ENCODE peak calls at places on chromosomes 4 and X, in four cellular contexts. One of them, this sample, is unnamed. For H3K4me1, the result is how much of the 10 kb centered on the place peaks cover.

GRCh38 chrX:136262241-136262640 is 11.0 kb upstream of the MAP7D3 start:
- DNase-seq in body of pancreas: no peak
- DNase-seq in ovary: peak
- DNase-seq in breast epithelium: no peak
- DNase-seq in this sample: no peak

GRCh38 chr4:102022343-102022742 is 231.8 kb downstream of the BANK1 start:
- DNase-seq in ovary: no peak
- DNase-seq in body of pancreas: no peak
- DNase-seq in breast epithelium: no peak
- DNase-seq in this sample: no peak

GRCh38 chr4:173182403-173182802 is 13.8 kb downstream of the GALNT7 start:
- DNase-seq in body of pancreas: peak
- DNase-seq in breast epithelium: no peak
- DNase-seq in ovary: no peak
- DNase-seq in this sample: no peak

GRCh38 chr4:185019451-185020292 is 1.4 kb downstream of the HELT start:
- DNase-seq in body of pancreas: no peak
- DNase-seq in breast epithelium: no peak
- DNase-seq in ovary: no peak
- DNase-seq in this sample: no peak

GRCh38 chr4:38154251-38154650 is 194.1 kb downstream of the PTTG2 start:
- DNase-seq in ovary: no peak
- DNase-seq in body of pancreas: no peak
- DNase-seq in breast epithelium: no peak
- DNase-seq in this sample: no peak

GRCh38 chr4:16001484-16001858 is 38.5 kb upstream of the FGFBP2 start:
- DNase-seq in body of pancreas: peak
- DNase-seq in breast epithelium: peak
- DNase-seq in ovary: peak
- DNase-seq in this sample: no peak

GRCh38 chrX:16137416-16138107 is 14.2 kb downstream of the GRPR start:
- DNase-seq in body of pancreas: no peak
- DNase-seq in ovary: no peak
- DNase-seq in breast epithelium: no peak
- DNase-seq in this sample: no peak

GRCh38 chrX:45449982-45450381 is 249.3 kb upstream of the DIPK2B start:
- DNase-seq in breast epithelium: no peak
- DNase-seq in body of pancreas: no peak
- DNase-seq in ovary: no peak
- DNase-seq in this sample: no peak

GRCh38 chr4:40307627-40308497 is 27.3 kb upstream of the CHRNA9 start:
- DNase-seq in breast epithelium: no peak
- DNase-seq in body of pancreas: no peak
- DNase-seq in ovary: no peak
- DNase-seq in this sample: peak

GRCh38 chr4:40308528-40309122 is 26.5 kb upstream of the CHRNA9 start:
- DNase-seq in breast epithelium: no peak
- DNase-seq in ovary: no peak
- DNase-seq in body of pancreas: no peak
- DNase-seq in this sample: no peak

GRCh38 chr4:40305329-40306193 is 29.6 kb upstream of the CHRNA9 start:
- DNase-seq in ovary: no peak
- DNase-seq in breast epithelium: no peak
- DNase-seq in body of pancreas: no peak
- DNase-seq in this sample: no peak

GRCh38 chr4:40306203-40306602 is 28.9 kb upstream of the CHRNA9 start:
- DNase-seq in breast epithelium: no peak
- DNase-seq in ovary: no peak
- DNase-seq in body of pancreas: no peak
- DNase-seq in this sample: no peak

GRCh38 chr4:40306991-40307390 is 28.1 kb upstream of the CHRNA9 start:
- DNase-seq in breast epithelium: no peak
- DNase-seq in ovary: no peak
- DNase-seq in body of pancreas: no peak
- DNase-seq in this sample: no peak
- TF ChIP-seq POLR2A in breast epithelium: no peak
- TF ChIP-seq POLR2A in ovary: no peak
- TF ChIP-seq POLR2A in body of pancreas: no peak
- TF ChIP-seq POLR2A in this sample: no peak

DNA sequence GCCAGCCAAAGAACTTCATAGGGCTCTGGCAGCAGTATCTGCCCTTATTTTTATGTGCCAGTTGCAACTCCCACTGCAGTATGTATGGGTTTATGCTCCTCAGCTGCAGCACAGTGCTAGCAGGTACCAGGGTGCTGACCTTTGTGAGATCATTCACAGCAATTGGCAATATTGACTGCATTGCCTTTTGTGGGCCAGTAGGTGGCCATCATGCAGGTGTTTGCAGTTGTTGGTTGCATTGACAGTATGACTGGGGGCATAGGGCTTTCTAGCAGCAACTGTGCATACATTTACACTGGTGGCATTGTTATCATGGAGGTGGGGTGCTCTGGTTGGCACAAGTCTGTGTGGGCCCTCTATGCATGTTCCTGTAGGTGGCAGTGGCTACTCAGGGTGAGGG is 42.5 kb downstream of the FAAH2 start:
- DNase-seq in ovary: no peak
- DNase-seq in breast epithelium: no peak
- DNase-seq in body of pancreas: no peak
- DNase-seq in this sample: no peak
- H3K4me1 ChIP-seq in ovary: under half
- H3K4me1 ChIP-seq in breast epithelium: under half
- H3K4me1 ChIP-seq in body of pancreas: under half
- H3K4me1 ChIP-seq in this sample: under half

GRCh38 chr4:123396294-123397275 is at the start of gene SPRY1:
- DNase-seq in body of pancreas: peak
- DNase-seq in breast epithelium: peak
- DNase-seq in ovary: peak
- DNase-seq in this sample: peak
- TF ChIP-seq POLR2A in body of pancreas: peak
- TF ChIP-seq POLR2A in breast epithelium: peak
- TF ChIP-seq POLR2A in ovary: peak
- TF ChIP-seq POLR2A in this sample: no peak

GRCh38 chr4:30865676-30866075 is 145.5 kb downstream of the PCDH7 start:
- DNase-seq in breast epithelium: no peak
- DNase-seq in body of pancreas: no peak
- DNase-seq in ovary: no peak
- DNase-seq in this sample: no peak

GRCh38 chr4:30862176-30862575 is 142.0 kb downstream of the PCDH7 start:
- DNase-seq in breast epithelium: no peak
- DNase-seq in ovary: no peak
- DNase-seq in body of pancreas: no peak
- DNase-seq in this sample: no peak

GRCh38 chr4:30866444-30866843 is 146.3 kb downstream of the PCDH7 start:
- DNase-seq in ovary: no peak
- DNase-seq in body of pancreas: no peak
- DNase-seq in breast epithelium: no peak
- DNase-seq in this sample: no peak

GRCh38 chr4:30860983-30861382 is 140.8 kb downstream of the PCDH7 start:
- DNase-seq in ovary: no peak
- DNase-seq in body of pancreas: no peak
- DNase-seq in breast epithelium: no peak
- DNase-seq in this sample: no peak

GRCh38 chr4:30863031-30863430 is 142.9 kb downstream of the PCDH7 start:
- DNase-seq in ovary: no peak
- DNase-seq in body of pancreas: no peak
- DNase-seq in breast epithelium: no peak
- DNase-seq in this sample: no peak
- H3K4me1 ChIP-seq in ovary: under half
- H3K4me1 ChIP-seq in body of pancreas: under half
- H3K4me1 ChIP-seq in breast epithelium: under half
- H3K4me1 ChIP-seq in this sample: under half

DNA sequence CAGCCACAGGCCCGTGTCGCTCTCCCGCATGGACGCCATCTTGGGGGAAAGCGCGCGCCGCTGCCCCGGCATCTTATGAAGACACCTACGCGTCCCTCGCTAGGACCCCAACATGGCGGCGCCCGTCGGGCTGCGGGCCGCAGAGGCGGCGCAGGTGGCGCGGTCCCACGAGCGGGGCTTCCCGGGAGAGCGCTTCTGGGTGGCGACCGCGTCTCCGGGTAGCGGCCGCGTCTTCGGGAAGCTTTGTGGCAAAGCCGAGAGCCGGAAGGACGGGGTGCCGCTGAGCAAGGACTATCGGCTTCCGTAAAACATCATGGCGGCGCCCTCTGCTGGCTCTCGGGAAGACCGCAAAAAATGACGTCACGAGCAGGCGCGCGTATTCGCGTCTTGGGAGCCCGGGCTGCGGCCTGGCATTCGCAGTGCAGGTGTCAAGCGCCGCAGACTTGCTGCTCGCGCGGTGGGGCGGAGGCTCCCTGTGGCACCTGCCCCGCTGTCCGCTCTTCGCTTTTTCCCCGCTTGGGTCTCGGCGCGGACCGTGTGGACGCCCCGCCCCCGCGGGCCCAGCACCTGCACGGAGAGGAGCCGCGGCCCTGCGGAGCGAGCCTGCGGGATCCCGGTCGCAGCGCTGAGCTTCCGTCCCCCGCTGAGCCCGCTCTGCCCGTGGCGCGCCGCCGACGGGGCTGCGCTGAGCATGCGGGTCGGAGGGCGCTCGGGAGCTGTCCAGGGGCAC is at the start of gene NELFA:
- DNase-seq in ovary: peak
- DNase-seq in breast epithelium: peak
- DNase-seq in body of pancreas: peak
- DNase-seq in this sample: peak
- TF ChIP-seq POLR2A in ovary: peak
- TF ChIP-seq POLR2A in breast epithelium: no peak
- TF ChIP-seq POLR2A in body of pancreas: peak
- TF ChIP-seq POLR2A in this sample: peak

GRCh38 chr4:153520227-153520626 is 54.1 kb downstream of the TMEM131L start:
- DNase-seq in body of pancreas: no peak
- DNase-seq in ovary: no peak
- DNase-seq in breast epithelium: no peak
- DNase-seq in this sample: no peak
- H3K4me1 ChIP-seq in body of pancreas: half or more
- H3K4me1 ChIP-seq in ovary: under half
- H3K4me1 ChIP-seq in breast epithelium: under half
- H3K4me1 ChIP-seq in this sample: half or more

GRCh38 chr4:82746705-82747567 is 51.7 kb downstream of the SCD5 start:
- DNase-seq in ovary: no peak
- DNase-seq in body of pancreas: peak
- DNase-seq in breast epithelium: no peak
- DNase-seq in this sample: peak
- TF ChIP-seq POLR2A in ovary: no peak
- TF ChIP-seq POLR2A in body of pancreas: peak
- TF ChIP-seq POLR2A in breast epithelium: no peak
- TF ChIP-seq POLR2A in this sample: no peak

DNA sequence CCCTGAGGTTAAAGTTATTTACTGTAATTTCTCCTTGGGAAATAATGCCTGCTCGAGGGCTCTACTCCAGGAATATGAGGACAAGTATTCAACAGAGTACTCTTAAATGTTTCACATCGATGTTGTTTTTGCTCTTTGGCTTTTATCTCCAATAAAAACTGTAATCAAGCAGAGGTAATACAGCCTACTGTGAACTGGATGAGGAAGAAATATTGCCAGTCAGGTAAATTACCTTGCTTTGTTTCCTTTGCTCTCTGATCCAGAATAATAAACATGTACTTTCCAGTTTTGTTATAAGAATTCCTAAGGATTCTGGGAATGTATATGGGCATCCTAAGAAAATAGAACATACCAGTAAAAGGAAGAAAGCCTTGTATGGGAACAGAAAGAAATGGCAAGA is 60.4 kb downstream of the FNIP2 start:
- DNase-seq in breast epithelium: no peak
- DNase-seq in body of pancreas: no peak
- DNase-seq in ovary: no peak
- DNase-seq in this sample: no peak
- H3K4me1 ChIP-seq in breast epithelium: under half
- H3K4me1 ChIP-seq in body of pancreas: half or more
- H3K4me1 ChIP-seq in ovary: under half
- H3K4me1 ChIP-seq in this sample: under half

DNA sequence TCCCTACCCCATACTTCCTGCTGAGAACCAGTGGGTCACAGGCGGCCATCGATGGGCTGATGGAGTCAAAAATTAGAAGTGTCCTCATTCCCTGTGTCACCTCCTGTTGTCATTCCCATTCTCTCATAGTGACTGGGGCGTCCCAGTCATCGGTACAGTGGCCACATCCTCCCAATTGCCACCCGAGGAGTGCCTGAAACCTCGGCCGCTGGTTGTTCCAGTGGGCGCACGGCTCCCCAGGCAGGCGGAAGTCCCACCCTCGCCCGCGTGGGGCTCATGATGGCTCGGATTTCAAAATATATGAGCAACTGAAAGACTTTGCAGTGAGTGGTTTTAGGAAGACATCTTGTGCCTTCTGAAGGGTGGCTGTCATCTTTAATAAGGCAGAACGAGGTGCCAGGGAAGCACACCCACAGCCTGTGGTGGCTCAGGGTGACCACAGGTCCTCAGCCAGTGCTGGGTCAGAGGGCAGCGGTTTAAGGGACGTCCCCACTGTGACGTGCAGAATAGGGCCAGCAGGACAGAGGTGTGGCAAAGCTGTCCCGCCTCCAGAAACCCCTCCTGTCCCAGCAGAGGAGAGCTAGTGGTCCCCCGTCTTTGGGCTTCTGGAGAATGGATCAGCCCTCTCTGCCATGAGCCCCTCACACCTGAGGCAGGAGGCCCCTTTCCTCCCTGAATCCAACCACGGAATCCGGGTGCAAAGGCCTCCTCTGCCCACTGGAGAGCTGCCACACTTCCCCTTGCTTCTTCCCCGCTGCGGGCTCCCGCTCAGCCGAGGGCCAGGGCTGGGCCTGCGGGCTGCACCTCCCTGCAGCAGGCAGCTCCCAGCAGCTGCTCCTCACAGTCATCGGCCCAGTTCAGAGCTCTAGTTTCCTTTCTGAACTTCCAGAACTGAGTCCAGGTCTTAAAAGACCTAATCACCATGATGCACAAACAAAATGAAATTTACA is 90.4 kb downstream of the ABLIM2 start:
- DNase-seq in ovary: no peak
- DNase-seq in body of pancreas: no peak
- DNase-seq in breast epithelium: no peak
- DNase-seq in this sample: no peak
- TF ChIP-seq POLR2A in ovary: no peak
- TF ChIP-seq POLR2A in body of pancreas: no peak
- TF ChIP-seq POLR2A in breast epithelium: no peak
- TF ChIP-seq POLR2A in this sample: no peak